ENCODE peak calls at places on chromosomes 3 and 15, in six cellular contexts. N, T, E, D, C and X are unnamed samples. For H3K4me1, the result is how much of the 10 kb centered on the place peaks cover.

GRCh38 chr15:74423443-74424257 is 10.1 kb downstream of the SEMA7A start:
- DNase-seq in E (peak), T (no peak), N (no peak), D (no peak), C (no peak), X (no peak)

GRCh38 chr3:129371041-129371826 is 57.2 kb downstream of the EFCAB12 start:
- DNase-seq in E (no peak), C (no peak), D (peak), N (no peak), T (no peak), X (no peak)

GRCh38 chr15:77475898-77476297 is 55.2 kb downstream of the HMG20A start:
- DNase-seq in N (no peak), T (no peak), C (no peak), D (peak), E (no peak), X (peak)

GRCh38 chr3:62659660-62660059 is 215.6 kb downstream of the CADPS start:
- DNase-seq in E (no peak), T (no peak), C (no peak), N (no peak), D (no peak), X (no peak)

GRCh38 chr3:134039161-134039862 is 9.6 kb upstream of the SLCO2A1 start:
- DNase-seq in T (no peak), D (peak), C (no peak), N (peak), E (no peak), X (no peak)

GRCh38 chr3:117409256-117409655 is 699.7 kb downstream of the TUSC7 start:
- DNase-seq in C (no peak), E (no peak), D (no peak), T (no peak), N (no peak), X (no peak)

GRCh38 chr3:139124197-139124596 is 79.5 kb upstream of the PRR23C start:
- DNase-seq in E (no peak), N (no peak), C (no peak), D (no peak), T (no peak), X (no peak)

GRCh38 chr3:22724439-22724838 is 478.7 kb upstream of the UBE2E2 start:
- DNase-seq in E (no peak), C (peak), T (no peak), D (no peak), N (no peak), X (no peak)

GRCh38 chr3:68060186-68060585 is 405.8 kb upstream of the SUCLG2 start:
- DNase-seq in N (no peak), T (no peak), C (no peak), D (no peak), E (no peak), X (no peak)

GRCh38 chr3:136957751-136958288 is at the start of gene IL20RB:
- DNase-seq in N (no peak), E (no peak), D (peak), T (no peak), C (peak), X (no peak)

GRCh38 chr3:102200126-102200525 is 234.7 kb upstream of the ZPLD1 start:
- DNase-seq in T (no peak), N (no peak), C (peak), D (no peak), E (no peak), X (no peak)

GRCh38 chr15:73593278-73594074 is 39.7 kb downstream of the NPTN start:
- DNase-seq in C (no peak), D (no peak), N (no peak), T (no peak), E (no peak), X (peak)

GRCh38 chr15:58299311-58299850 is 132.4 kb upstream of the LIPC start:
- DNase-seq in D (no peak), T (no peak), N (no peak), E (no peak), C (peak), X (peak)

GRCh38 chr3:36175113-36175812 is 205.0 kb upstream of the STAC start:
- DNase-seq in T (no peak), C (no peak), E (no peak), D (no peak), N (no peak), X (no peak)

GRCh38 chr3:17500618-17501017 is 241.8 kb downstream of the TBC1D5 start:
- DNase-seq in C (peak), N (no peak), D (no peak), E (no peak), T (no peak), X (no peak)

GRCh38 chr15:66701422-66702034 is 508 bp upstream of the SMAD6 start:
- DNase-seq in C (peak), N (peak), E (peak), T (peak), D (peak), X (peak)

GRCh38 chr3:125110016-125110875 is 54.4 kb upstream of the HEG1 start:
- DNase-seq in T (no peak), E (no peak), N (no peak), C (peak), D (no peak), X (no peak)

GRCh38 chr15:72782993-72783562 is 480 bp downstream of the ADPGK start:
- DNase-seq in E (peak), N (peak), T (peak), D (no peak), C (no peak), X (peak)

GRCh38 chr3:61663728-61664492 is 102.5 kb downstream of the PTPRG start:
- DNase-seq in N (no peak), C (peak), T (no peak), E (no peak), D (peak), X (peak)

GRCh38 chr3:27378331-27378730 is 9.1 kb upstream of the NEK10 start:
- DNase-seq in E (no peak), N (no peak), D (no peak), T (no peak), C (no peak), X (no peak)

GRCh38 chr3:132180337-132180791 is 136.8 kb upstream of the ACP3 start:
- DNase-seq in C (peak), E (no peak), N (no peak), D (peak), T (no peak), X (peak)

GRCh38 chr3:187919018-187919417 is 173.8 kb upstream of the BCL6 start:
- DNase-seq in E (no peak), N (peak), C (peak), D (no peak), T (no peak), X (no peak)

GRCh38 chr15:85753791-85754452 is 40.8 kb downstream of the KLHL25 start:
- DNase-seq in N (peak), E (peak), D (peak), C (no peak), T (no peak), X (no peak)

GRCh38 chr15:51322622-51323296 is 15.6 kb downstream of the CYP19A1 start:
- DNase-seq in C (no peak), E (no peak), N (peak), T (peak), D (no peak), X (peak)

GRCh38 chr3:18758047-18758704 is 333.0 kb upstream of the SATB1 start:
- DNase-seq in C (peak), E (no peak), N (peak), D (peak), T (no peak), X (peak)

GRCh38 chr15:42727740-42728355 is 9.1 kb downstream of the CDAN1 start:
- DNase-seq in T (no peak), D (no peak), N (no peak), C (no peak), E (no peak), X (peak)

GRCh38 chr3:39378092-39378491 is 5.1 kb upstream of the SLC25A38 start:
- DNase-seq in N (peak), E (peak), C (peak), D (peak), T (no peak), X (peak)

GRCh38 chr3:4514321-4514720 is 21.2 kb downstream of the ITPR1 start:
- DNase-seq in D (no peak), T (no peak), C (no peak), N (no peak), E (no peak), X (peak)

GRCh38 chr3:175274474-175275218 is 415.5 kb downstream of the NAALADL2 start:
- DNase-seq in C (no peak), D (no peak), E (no peak), T (no peak), N (no peak), X (no peak)

GRCh38 chr3:70543493-70543892 is 231.1 kb upstream of the MDFIC2 start:
- DNase-seq in C (no peak), T (no peak), D (no peak), E (no peak), N (no peak), X (no peak)

DNA sequence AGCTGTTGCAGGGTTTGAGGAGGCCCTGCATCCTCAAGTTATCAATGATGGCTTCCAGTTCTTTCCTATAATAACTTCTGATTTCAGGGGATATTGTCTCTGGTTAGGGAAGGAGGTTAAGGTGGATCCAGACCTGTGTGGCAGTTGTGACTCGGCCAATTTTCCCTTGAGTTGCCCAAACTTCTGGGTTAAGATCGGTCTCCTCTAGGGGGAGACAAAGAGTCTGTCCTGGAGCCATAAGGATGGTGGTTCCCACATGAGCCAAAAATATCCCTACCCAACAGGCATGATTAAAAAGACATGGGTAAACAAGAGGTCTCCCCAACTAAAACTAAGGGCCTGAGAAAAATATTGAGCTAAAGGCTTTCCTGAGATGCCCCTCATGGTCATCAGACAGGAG is 227.5 kb upstream of the MDFIC2 start:
- DNase-seq in D (no peak), E (no peak), C (no peak), N (no peak), T (no peak), X (no peak)
- TF ChIP-seq CTCF in D (peak), E (no peak), C (peak), N (no peak), T (no peak), X (no peak)

DNA sequence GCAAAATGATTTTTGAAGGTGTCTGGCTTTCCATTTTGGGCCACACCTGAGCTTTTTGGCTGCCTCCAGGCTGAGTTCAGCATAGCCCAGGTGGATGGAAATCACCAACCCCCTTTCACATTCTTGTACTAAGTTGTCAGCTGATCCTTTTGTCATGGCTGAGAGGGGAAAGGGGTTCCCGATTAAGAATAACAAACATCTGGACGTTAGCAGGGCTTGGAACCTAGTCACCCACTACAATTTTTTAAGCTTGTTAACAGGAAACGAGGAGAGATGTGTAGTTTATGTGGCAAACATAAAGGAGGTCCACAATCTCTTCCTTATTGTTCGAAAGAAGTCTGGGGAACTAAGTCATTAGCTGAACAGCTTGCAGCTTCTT is 4.9 kb downstream of the NR2F2 start:
- DNase-seq in D (no peak), E (no peak), C (peak), T (no peak), N (peak), X (no peak)
- H3K4me1 ChIP-seq in D (under half), E (under half), C (under half), T (half or more), N (under half), X (under half)

DNA sequence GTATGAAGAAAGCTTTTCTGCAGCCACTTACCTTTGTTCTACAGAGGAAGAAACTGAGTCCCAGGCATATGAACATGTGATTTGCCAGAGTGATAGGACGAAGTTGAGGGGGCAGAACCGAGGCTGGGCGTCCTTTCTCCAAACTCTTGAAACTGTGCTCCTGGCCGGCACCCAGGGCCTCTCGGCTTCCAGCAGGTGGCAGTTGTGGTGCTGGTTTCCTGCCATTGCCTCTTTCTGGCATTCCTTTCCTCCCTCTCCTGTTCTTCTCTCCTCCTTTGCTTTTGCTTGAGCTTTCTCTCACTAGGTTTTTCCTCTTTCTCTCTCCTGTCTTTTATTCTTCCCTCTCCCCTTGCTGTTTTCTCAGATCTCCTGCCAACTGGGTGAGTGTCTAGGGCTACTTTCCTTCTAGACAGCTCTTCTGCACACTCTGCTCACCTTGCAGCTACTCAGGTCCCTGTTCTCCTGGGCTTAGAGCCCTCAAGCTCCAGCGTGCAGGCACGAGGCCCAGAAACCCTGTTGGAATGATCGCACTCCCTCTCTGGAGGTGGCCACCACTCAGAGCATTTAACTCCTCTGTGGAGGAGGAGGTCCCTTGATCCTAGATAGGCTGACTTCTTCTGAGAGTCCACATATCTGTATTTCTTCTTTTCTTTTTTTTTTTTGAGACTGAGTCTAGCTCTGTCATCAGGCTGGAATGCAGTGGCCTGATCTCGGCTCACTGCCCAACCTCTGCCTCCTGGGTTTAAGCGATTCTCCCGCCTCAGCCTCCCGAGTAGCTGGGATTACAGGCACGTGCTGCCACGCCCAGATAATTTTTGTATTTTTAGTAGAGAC is 26.2 kb downstream of the TRAK1 start:
- DNase-seq in D (peak), N (peak), T (peak), C (peak), E (peak), X (peak)
- TF ChIP-seq CTCF in D (peak), N (peak), T (peak), C (peak), E (no peak), X (peak)

GRCh38 chr3:28521663-28522062 is 173.0 kb upstream of the AZI2 start:
- DNase-seq in D (no peak), T (no peak), E (no peak), N (no peak), C (no peak), X (no peak)
- H3K4me1 ChIP-seq in D (under half), T (under half), E (under half), N (under half), C (under half), X (under half)

GRCh38 chr3:16264174-16264707 is 502 bp downstream of the DPH3 start:
- DNase-seq in T (no peak), C (peak), D (no peak), E (no peak), N (no peak), X (no peak)

GRCh38 chr3:16265455-16265786 is 409 bp downstream of the OXNAD1 start:
- DNase-seq in C (no peak), N (no peak), E (no peak), D (no peak), T (no peak), X (no peak)

GRCh38 chr3:16266714-16267113 is 1.7 kb downstream of the OXNAD1 start:
- DNase-seq in N (no peak), T (no peak), E (no peak), C (no peak), D (no peak), X (no peak)

GRCh38 chr3:16262195-16262594 is 2.5 kb downstream of the DPH3 start:
- DNase-seq in E (no peak), D (no peak), N (no peak), T (no peak), C (no peak), X (no peak)

GRCh38 chr3:16264708-16265454 is at the start of the genes DPH3 and OXNAD1:
- DNase-seq in T (peak), C (peak), D (peak), E (peak), N (peak), X (peak)
- TF ChIP-seq CTCF in T (peak), C (no peak), D (peak), E (peak), N (peak), X (peak)

GRCh38 chr3:45597581-45597980 is 3.0 kb downstream of the LIMD1 start:
- DNase-seq in C (no peak), E (no peak), T (no peak), D (no peak), N (no peak), X (no peak)
- H3K4me1 ChIP-seq in C (under half), E (under half), T (half or more), D (under half), N (half or more), X (half or more)

GRCh38 chr3:171790898-171791694 is 19.2 kb downstream of the PLD1 start:
- DNase-seq in T (no peak), D (no peak), N (no peak), C (peak), E (no peak), X (no peak)

GRCh38 chr3:171790574-171790897 is 19.7 kb downstream of the PLD1 start:
- DNase-seq in D (no peak), T (no peak), E (no peak), N (no peak), C (no peak), X (no peak)

GRCh38 chr3:171789759-171790505 is 20.4 kb downstream of the PLD1 start:
- DNase-seq in E (no peak), N (no peak), D (no peak), C (no peak), T (no peak), X (no peak)

GRCh38 chr3:171786997-171787396 is 23.3 kb downstream of the PLD1 start:
- DNase-seq in C (no peak), D (no peak), E (no peak), T (no peak), N (no peak), X (no peak)

DNA sequence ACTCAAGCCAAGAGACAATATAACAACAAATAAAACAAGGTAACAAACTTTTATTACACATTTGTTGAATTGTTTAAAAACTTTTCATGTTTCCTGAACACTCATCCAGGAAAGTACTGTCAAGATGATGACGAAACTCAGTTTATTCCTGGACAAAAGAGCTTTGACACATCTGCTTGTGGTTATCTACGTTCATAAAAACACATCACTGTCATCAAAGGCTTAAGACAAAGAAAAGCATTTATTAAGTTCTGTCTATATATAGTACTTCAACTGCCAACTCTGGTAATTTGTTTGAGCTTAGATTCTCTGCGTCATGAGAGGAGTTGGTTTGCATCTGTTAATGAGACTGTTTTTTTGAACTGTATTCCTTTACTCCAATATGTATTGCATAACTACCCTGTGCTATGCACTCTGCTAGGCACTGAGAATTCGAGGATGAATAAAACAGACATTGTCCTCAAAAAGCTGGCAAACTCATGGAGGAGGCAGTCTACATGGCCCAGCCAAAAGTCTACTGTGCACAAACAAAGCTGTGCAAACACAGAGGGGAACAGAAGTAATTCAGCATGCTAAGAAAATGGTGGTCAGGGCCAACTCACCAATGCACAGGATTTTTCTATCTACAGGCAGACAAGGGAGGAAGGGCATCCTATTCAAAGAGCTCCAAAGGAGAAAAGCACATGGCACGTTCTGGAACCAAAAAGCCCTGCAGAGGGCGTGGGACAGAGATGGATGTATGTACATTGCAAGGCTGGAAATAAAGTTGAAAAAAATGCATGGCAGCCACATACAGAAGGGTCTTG is 21.5 kb downstream of the PLD1 start:
- DNase-seq in C (peak), D (no peak), N (no peak), T (no peak), E (no peak), X (no peak)
- TF ChIP-seq CTCF in C (no peak), D (peak), N (no peak), T (no peak), E (no peak), X (no peak)

DNA sequence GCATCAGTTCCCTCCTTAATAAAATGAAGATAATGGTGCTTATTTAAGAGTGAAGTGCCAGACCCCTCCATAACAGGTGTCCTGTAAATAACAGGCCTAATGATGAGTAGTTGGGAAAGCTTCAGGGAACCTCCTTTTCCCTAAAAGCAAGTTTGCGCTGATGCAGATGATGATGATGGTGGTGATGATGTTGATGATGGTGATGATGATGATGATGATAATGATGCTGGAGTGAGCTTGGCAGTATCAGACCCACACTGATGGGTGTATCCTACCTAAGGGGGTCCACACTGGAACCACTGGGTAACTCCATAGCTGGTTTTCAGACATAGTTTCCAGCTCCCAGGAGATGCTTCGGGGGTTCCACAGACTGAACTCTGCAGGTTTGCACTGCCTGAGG is 24.4 kb downstream of the MTMR14 start:
- DNase-seq in E (no peak), C (no peak), N (no peak), D (no peak), T (no peak), X (no peak)
- H3K4me1 ChIP-seq in E (under half), C (under half), N (under half), D (under half), T (half or more), X (under half)

GRCh38 chr15:79440355-79440908 is 8.3 kb downstream of the MINAR1 start:
- DNase-seq in T (no peak), N (no peak), D (no peak), C (no peak), E (no peak), X (no peak)
- TF ChIP-seq CTCF in T (no peak), N (no peak), D (no peak), C (no peak), E (no peak), X (no peak)

DNA sequence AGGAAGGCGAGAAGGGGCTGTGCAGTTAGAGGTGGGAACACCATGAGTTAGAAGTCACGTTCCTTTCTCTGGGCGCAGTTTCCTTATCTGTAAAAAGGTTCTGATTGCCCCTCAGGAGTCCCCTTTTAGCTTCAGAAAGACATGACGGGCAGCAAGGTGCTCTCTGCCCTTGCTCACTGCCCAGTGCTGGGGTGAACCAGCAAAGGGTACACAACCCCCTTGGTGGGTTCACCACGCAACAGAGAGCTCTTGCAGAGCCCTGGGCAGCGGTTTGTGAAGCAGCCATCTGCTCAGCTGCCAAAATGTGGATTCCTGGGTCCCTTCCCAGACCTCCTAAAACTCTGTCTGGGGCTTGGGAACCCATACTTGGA is 883 bp downstream of the GCHFR start:
- DNase-seq in D (no peak), C (no peak), T (no peak), N (no peak), E (no peak), X (no peak)
- H3K4me1 ChIP-seq in D (under half), C (under half), T (under half), N (half or more), E (under half), X (under half)